ENCODE peak calls at places on chromosomes 5 and 9, in five cellular contexts. A, M, X, K and N are unnamed samples.

GRCh38 chr5:28310696-28311095 is 1272.3 kb upstream of the CDH9 start:
- DNase-seq in A (no peak), M (no peak), X (no peak), K (no peak), N (no peak)

GRCh38 chr9:121399883-121400607 is 30.0 kb upstream of the STOM start:
- DNase-seq in A (no peak), M (no peak), X (no peak), K (peak; percentile 94), N (no peak)

GRCh38 chr9:137049544-137050449 is 3.8 kb upstream of the NPDC1 start:
- DNase-seq in A (no peak), M (peak; percentile 49), X (peak; percentile 90), K (peak; percentile 46), N (peak; percentile 72)

GRCh38 chr9:127776195-127776918 is 2.1 kb downstream of the SH2D3C start:
- DNase-seq in A (no peak), M (no peak), X (peak; percentile 78), K (no peak), N (no peak)

GRCh38 chr5:172894767-172895166 is 60.7 kb downstream of the ERGIC1 start:
- DNase-seq in A (no peak), M (no peak), X (no peak), K (no peak), N (no peak)

GRCh38 chr9:75903785-75904360 is 13.4 kb downstream of the PCSK5 start:
- DNase-seq in A (peak; percentile 31), M (no peak), X (no peak), K (peak; percentile 89), N (no peak)

GRCh38 chr9:131627326-131627845 is 82.1 kb downstream of the PRRT1B start:
- DNase-seq in A (no peak), M (no peak), X (no peak), K (no peak), N (no peak)

GRCh38 chr9:114163517-114163924 is 8.2 kb downstream of the COL27A1 start:
- DNase-seq in A (no peak), M (no peak), X (peak; percentile 76), K (peak; percentile 51), N (no peak)

GRCh38 chr9:108600896-108601295 is 254.9 kb downstream of the ACTL7B start:
- DNase-seq in A (no peak), M (no peak), X (no peak), K (no peak), N (no peak)

GRCh38 chr5:154374264-154374663 is 71.5 kb upstream of the SAP30L start:
- DNase-seq in A (no peak), M (no peak), X (no peak), K (no peak), N (no peak)

GRCh38 chr5:143648696-143649095 is 163.3 kb upstream of the HMHB1 start:
- DNase-seq in A (no peak), M (no peak), X (no peak), K (peak; percentile 24), N (no peak)

GRCh38 chr5:58264276-58264675 is 195.6 kb downstream of the PLK2 start:
- DNase-seq in A (no peak), M (no peak), X (no peak), K (no peak), N (no peak)

GRCh38 chr5:90287031-90287430 is 122.5 kb downstream of the CETN3 start:
- DNase-seq in A (no peak), M (no peak), X (no peak), K (no peak), N (no peak)

GRCh38 chr5:73820321-73820720 is 194.3 kb downstream of the ARHGEF28 start:
- DNase-seq in A (no peak), M (no peak), X (no peak), K (no peak), N (no peak)

GRCh38 chr5:1732238-1732880 is 67.3 kb downstream of the MRPL36 start:
- DNase-seq in A (no peak), M (peak; percentile 5), X (peak; percentile 32), K (no peak), N (no peak)

GRCh38 chr5:96427823-96428222 is 5.2 kb downstream of the PCSK1 start:
- DNase-seq in A (no peak), M (no peak), X (peak; percentile 58), K (peak; percentile 49), N (no peak)

GRCh38 chr5:10324519-10325370 is 17.0 kb upstream of the CMBL start:
- DNase-seq in A (no peak), M (no peak), X (peak; percentile 29), K (no peak), N (no peak)

GRCh38 chr9:38392235-38393127 is at the start of gene ALDH1B1:
- DNase-seq in A (peak; percentile 86), M (peak; percentile 77), X (peak; percentile 96), K (peak; percentile 77), N (peak; percentile 60)
- TF ChIP-seq CTCF in A (peak; percentile 5), M (peak; percentile 39), X (peak; percentile 47), K (peak; percentile 17), N (no peak)

GRCh38 chr5:6760003-6760402 is 46.8 kb downstream of the TENT4A start:
- DNase-seq in A (no peak), M (no peak), X (no peak), K (no peak), N (no peak)

GRCh38 chr5:6760636-6761035 is 47.4 kb downstream of the TENT4A start:
- DNase-seq in A (no peak), M (no peak), X (no peak), K (no peak), N (no peak)

GRCh38 chr5:6758706-6759105 is 45.5 kb downstream of the TENT4A start:
- DNase-seq in A (no peak), M (no peak), X (no peak), K (no peak), N (no peak)

GRCh38 chr5:6758201-6758600 is 45.0 kb downstream of the TENT4A start:
- DNase-seq in A (no peak), M (no peak), X (no peak), K (no peak), N (no peak)

GRCh38 chr5:6759401-6759800 is 46.2 kb downstream of the TENT4A start:
- DNase-seq in A (no peak), M (no peak), X (peak; percentile 74), K (peak; percentile 18), N (no peak)
- TF ChIP-seq CTCF in A (no peak), M (no peak), X (peak; percentile 25), K (no peak), N (no peak)

GRCh38 chr5:134738963-134739661 is 764 bp downstream of the CAMLG start:
- DNase-seq in A (no peak), M (no peak), X (peak; percentile 77), K (peak; percentile 52), N (no peak)
- TF ChIP-seq CTCF in A (peak; percentile 6), M (peak; percentile 21), X (peak; percentile 16), K (peak; percentile 25), N (no peak)

DNA sequence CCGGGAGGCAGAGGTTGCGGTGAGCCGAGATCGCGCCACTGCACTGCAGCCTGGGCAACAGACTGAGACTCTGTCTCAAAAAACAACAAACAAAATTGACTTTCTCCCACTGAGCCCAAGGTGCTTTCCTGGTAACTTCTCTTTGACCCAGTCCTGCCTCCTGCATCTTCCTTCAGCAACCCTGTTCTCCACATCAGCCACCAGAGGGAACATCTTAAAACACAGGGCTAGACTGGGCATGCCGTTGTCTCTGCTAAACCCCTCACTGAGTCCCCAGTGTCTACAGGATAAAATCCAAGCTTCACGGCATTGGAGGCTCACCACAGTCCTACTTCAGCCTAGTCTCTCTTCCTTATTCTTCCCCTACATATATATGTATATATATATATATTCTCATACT is 39.8 kb upstream of the KCNMB1 start:
- DNase-seq in A (no peak), M (no peak), X (peak; percentile 72), K (peak; percentile 25), N (no peak)
- TF ChIP-seq CTCF in A (no peak), M (no peak), X (peak; percentile 71), K (peak; percentile 45), N (no peak)

GRCh38 chr5:54985301-54986268 is at the start of gene ESM1:
- DNase-seq in A (no peak), M (no peak), X (no peak), K (peak; percentile 85), N (no peak)
- TF ChIP-seq CTCF in A (no peak), M (peak; percentile 36), X (peak; percentile 43), K (no peak), N (no peak)